ENCODE peak calls at places on chromosomes 16 and 17, in four cellular contexts. S, O, Q and E are unnamed samples.
A peak's percentile ranks its signal among the peaks of the same experiment; 100 is the strongest.

GRCh38 chr17:74305865-74306654 is 20.0 kb upstream of the KIF19 start:
- DNase-seq in S (no peak), O (no peak), Q (no peak), E (no peak)

GRCh38 chr17:38464723-38465419 is 36.6 kb downstream of the ARHGAP23 start:
- DNase-seq in S (peak; percentile 73), O (no peak), Q (no peak), E (peak; percentile 5)

GRCh38 chr17:66767164-66767933 is 67.6 kb upstream of the CACNG5 start:
- DNase-seq in S (no peak), O (no peak), Q (no peak), E (no peak)

GRCh38 chr17:1985093-1985492 is 40.0 kb downstream of the RTN4RL1 start:
- DNase-seq in S (no peak), O (no peak), Q (no peak), E (no peak)

GRCh38 chr17:74332017-74332650 is 6.1 kb downstream of the KIF19 start:
- DNase-seq in S (no peak), O (no peak), Q (no peak), E (no peak)

GRCh38 chr17:8189711-8190477 is at the start of gene BORCS6:
- DNase-seq in S (peak; percentile 97), O (peak; percentile 94), Q (peak; percentile 95), E (peak; percentile 81)

GRCh38 chr17:4944554-4945175 is 3.7 kb downstream of the PFN1 start:
- DNase-seq in S (no peak), O (no peak), Q (no peak), E (no peak)

GRCh38 chr17:59845595-59846390 is 47.0 kb downstream of the TUBD1 start:
- DNase-seq in S (peak; percentile 45), O (no peak), Q (peak; percentile 89), E (no peak)

GRCh38 chr16:87140211-87141200 is 176.7 kb downstream of the C16orf95 start:
- DNase-seq in S (no peak), O (no peak), Q (no peak), E (no peak)

GRCh38 chr17:79019631-79020584 is 4.1 kb upstream of the C1QTNF1 start:
- DNase-seq in S (peak; percentile 62), O (no peak), Q (peak; percentile 79), E (no peak)

GRCh38 chr17:14784997-14785696 is 480.0 kb downstream of the PMP22 start:
- DNase-seq in S (no peak), O (no peak), Q (peak; percentile 47), E (no peak)

GRCh38 chr16:77555101-77555500 is 120.3 kb upstream of the ADAMTS18 start:
- DNase-seq in S (no peak), O (no peak), Q (no peak), E (no peak)

GRCh38 chr17:44608732-44609435 is 47.4 kb upstream of the MEIOC start:
- DNase-seq in S (no peak), O (no peak), Q (peak; percentile 68), E (no peak)

GRCh38 chr16:59259074-59259963 is 525.2 kb upstream of the GOT2 start:
- DNase-seq in S (no peak), O (no peak), Q (no peak), E (no peak)

GRCh38 chr17:31674305-31674704 is 184.7 kb downstream of the COPRS start:
- DNase-seq in S (no peak), O (no peak), Q (no peak), E (no peak)

GRCh38 chr16:24976971-24977672 is 38.0 kb downstream of the ARHGAP17 start:
- DNase-seq in S (no peak), O (no peak), Q (no peak), E (no peak)

GRCh38 chr16:53159781-53160436 is 105.1 kb downstream of the CHD9 start:
- DNase-seq in S (peak; percentile 74), O (peak; percentile 20), Q (peak; percentile 60), E (peak; percentile 40)

GRCh38 chr17:16352838-16353701 is at the start of gene CENPV:
- DNase-seq in S (peak; percentile 65), O (no peak), Q (peak; percentile 69), E (peak; percentile 81)

GRCh38 chr16:83891742-83892141 is 7.2 kb upstream of the MLYCD start:
- DNase-seq in S (no peak), O (no peak), Q (no peak), E (no peak)

GRCh38 chr16:24999856-25000447 is 15.2 kb downstream of the ARHGAP17 start:
- DNase-seq in S (peak; percentile 49), O (no peak), Q (peak; percentile 89), E (no peak)

GRCh38 chr16:29825145-29826044 is 5.1 kb downstream of the MVP start:
- DNase-seq in S (peak; percentile 42), O (no peak), Q (no peak), E (no peak)

GRCh38 chr16:57594531-57595031 is 33.8 kb upstream of the ADGRG1 start:
- DNase-seq in S (no peak), O (no peak), Q (no peak), E (no peak)

GRCh38 chr17:77862890-77863813 is 95.4 kb upstream of the TNRC6C start:
- DNase-seq in S (no peak), O (no peak), Q (no peak), E (no peak)

GRCh38 chr16:82709987-82710386 is 83.2 kb downstream of the CDH13 start:
- DNase-seq in S (no peak), O (no peak), Q (no peak), E (no peak)

GRCh38 chr16:53843084-53843483 is 139.1 kb downstream of the FTO start:
- DNase-seq in S (no peak), O (no peak), Q (no peak), E (no peak)

GRCh38 chr16:77780378-77780837 is 8.0 kb upstream of the VAT1L start:
- DNase-seq in S (no peak), O (no peak), Q (peak; percentile 46), E (no peak)

GRCh38 chr16:78413651-78414050 is 314.2 kb downstream of the WWOX start:
- DNase-seq in S (no peak), O (no peak), Q (no peak), E (no peak)

GRCh38 chr17:7444682-7445010 is 215 bp upstream of the CHRNB1 start:
- DNase-seq in S (no peak), O (no peak), Q (no peak), E (no peak)

GRCh38 chr17:29376667-29377268 is 13.4 kb upstream of the TAOK1 start:
- DNase-seq in S (peak; percentile 19), O (no peak), Q (no peak), E (no peak)

GRCh38 chr16:1528921-1529537 is 4.4 kb upstream of the TMEM204 start:
- DNase-seq in S (no peak), O (no peak), Q (no peak), E (no peak)

GRCh38 chr17:18033442-18034099 is 5.4 kb downstream of the ATPAF2 start:
- DNase-seq in S (peak; percentile 80), O (peak; percentile 67), Q (peak; percentile 83), E (peak; percentile 74)
- TF ChIP-seq TARDBP in S (no peak), O (no peak), Q (no peak), E (no peak)

DNA sequence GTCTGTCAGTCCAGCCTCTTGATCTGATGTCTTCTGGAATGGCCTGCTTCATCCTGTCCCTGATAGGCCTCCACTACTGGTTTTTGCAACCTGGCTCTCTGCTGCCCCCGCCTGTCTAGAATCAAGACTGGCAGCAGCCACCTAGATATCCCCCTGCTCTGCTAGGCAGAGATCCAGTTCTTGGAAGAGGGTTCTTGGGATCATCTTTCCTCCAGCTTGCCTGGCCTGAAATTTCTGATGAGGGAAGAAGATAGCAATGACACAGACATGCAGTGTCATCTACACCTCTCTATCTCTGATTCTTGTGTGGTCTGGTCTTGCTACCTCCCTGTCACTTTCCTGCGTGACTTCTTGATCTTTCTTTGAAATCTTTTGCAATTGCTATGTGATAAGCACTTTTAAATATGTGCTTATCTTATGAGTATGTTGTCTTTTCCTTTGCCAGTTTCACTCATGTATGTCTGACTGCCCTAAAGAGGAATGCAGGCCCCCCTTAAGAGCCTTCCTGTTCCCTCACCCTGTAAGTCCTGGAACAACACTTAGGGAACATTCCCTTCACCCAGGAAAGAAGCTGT is 20.3 kb upstream of the NFATC3 start:
- DNase-seq in S (peak; percentile 86), O (no peak), Q (peak; percentile 61), E (peak; percentile 79)
- TF ChIP-seq TARDBP in S (no peak), O (no peak), Q (no peak), E (no peak)

DNA sequence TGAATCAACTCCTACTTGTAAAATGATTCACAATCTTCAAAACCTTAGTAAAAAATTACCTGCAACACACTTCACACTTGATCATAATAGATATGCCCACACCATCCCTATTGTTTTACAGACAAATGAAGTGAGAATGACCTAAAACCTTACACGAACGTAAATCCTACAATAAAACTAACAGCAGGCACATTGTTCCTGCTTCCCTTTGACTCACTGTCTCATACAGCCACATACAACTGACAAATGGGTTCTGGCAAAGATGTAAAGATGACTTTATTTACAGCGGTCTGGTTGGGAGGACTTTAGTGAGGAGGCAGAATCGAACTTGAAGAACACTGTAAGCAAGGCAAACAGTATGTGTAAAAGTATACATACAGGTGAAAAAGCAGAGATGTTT is 188.7 kb downstream of the MYO1D start:
- DNase-seq in S (no peak), O (no peak), Q (no peak), E (no peak)
- TF ChIP-seq TARDBP in S (no peak), O (no peak), Q (no peak), E (no peak)

DNA sequence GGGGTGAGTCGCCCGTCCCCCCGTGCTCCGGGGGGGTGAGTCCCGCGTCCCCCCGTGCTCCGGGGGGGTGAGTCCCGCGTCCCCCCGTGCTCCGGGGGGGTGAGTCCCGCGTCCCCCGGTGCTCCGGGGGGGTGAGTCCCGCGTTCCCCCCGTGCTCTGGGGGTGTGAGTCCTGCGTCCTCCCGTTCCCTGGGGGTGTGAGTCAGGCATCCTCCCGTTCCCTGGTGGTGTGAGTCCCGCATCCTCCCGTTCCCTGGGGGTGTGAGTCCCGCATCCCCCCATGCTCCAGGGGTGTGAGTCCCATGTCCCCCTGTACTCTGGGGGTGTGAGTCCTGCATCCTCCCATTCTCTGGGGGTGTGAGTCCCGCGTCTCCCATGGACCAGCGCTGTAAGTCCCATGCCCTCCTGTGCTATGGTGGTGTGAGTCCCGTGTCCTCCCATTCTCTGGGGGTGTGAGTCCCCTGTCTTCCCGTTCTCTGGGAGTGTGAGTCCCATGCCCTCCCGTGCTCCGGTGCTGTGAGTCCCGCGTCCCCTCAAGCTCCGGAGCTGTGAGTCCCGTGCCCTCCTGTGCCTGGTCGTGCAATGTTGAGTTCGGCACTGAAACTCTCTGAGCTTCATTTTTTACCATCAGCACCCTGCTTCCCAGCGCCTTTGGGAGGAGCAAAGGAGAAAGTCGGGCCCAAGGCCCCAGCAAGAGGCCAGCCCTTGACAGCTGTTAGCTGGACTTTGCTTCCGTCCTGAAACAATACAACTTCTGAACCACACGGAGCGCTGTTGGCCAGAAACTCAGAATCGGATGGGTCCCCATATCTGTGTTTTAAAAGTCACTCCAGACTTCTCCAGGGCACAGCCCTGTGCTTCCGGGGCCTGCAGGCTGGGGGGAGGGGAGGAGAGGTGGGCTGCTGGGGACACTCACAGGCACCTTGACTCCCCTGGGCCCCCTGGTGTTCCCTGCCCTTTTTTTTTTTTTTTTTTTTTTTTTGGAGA is 11.5 kb upstream of the ZC3H18 start:
- DNase-seq in S (peak; percentile 92), O (no peak), Q (peak; percentile 82), E (peak; percentile 70)
- TF ChIP-seq TARDBP in S (no peak), O (no peak), Q (no peak), E (no peak)